ENCODE peak calls at places on chromosomes 1 and 21, in four cellular contexts. V is left lung, Y is suprapubic skin, O is A549. R is an unnamed sample. For H3K4me1, the result is how much of the 10 kb centered on the place peaks cover.

GRCh38 chr21:41321908-41322495 is 5.4 kb downstream of the FAM3B start:
- DNase-seq in V (no peak), Y (no peak), O (no peak), R (no peak)

GRCh38 chr1:179142889-179143299 is 61.0 kb downstream of the TOR3A start:
- DNase-seq in V (no peak), Y (no peak), O (peak), R (no peak)

GRCh38 chr1:105830614-105831146 is 1225.8 kb upstream of the PRMT6 start:
- DNase-seq in V (no peak), Y (no peak), O (no peak), R (no peak)

GRCh38 chr1:216064643-216065042 is 358.6 kb downstream of the USH2A start:
- DNase-seq in V (no peak), Y (no peak), O (no peak), R (no peak)

GRCh38 chr1:97489834-97490233 is 431.0 kb downstream of the DPYD start:
- DNase-seq in V (no peak), Y (no peak), O (peak), R (no peak)

GRCh38 chr1:47238935-47239640 is 7.1 kb upstream of the TAL1 start:
- DNase-seq in V (no peak), Y (no peak), O (no peak), R (no peak)

GRCh38 chr1:226548281-226549093 is at the start of gene STUM:
- DNase-seq in V (peak), Y (no peak), O (no peak), R (peak)

GRCh38 chr1:226047495-226047894 is 15.0 kb upstream of the H3-3A start:
- DNase-seq in V (no peak), Y (no peak), O (no peak), R (no peak)

GRCh38 chr1:150221552-150221951 is 14.4 kb downstream of the ANP32E start:
- DNase-seq in V (no peak), Y (no peak), O (peak), R (peak)

GRCh38 chr1:226404904-226405222 is 3.0 kb downstream of the PARP1 start:
- DNase-seq in V (no peak), Y (no peak), O (no peak), R (no peak)

GRCh38 chr1:160567858-160568682 is 11.2 kb downstream of the CD84 start:
- DNase-seq in V (no peak), Y (no peak), O (no peak), R (peak)

GRCh38 chr1:201888282-201889033 is at the start of gene SHISA4:
- DNase-seq in V (peak), Y (peak), O (peak), R (peak)

GRCh38 chr1:230317823-230318819 is 108.0 kb downstream of the PGBD5 start:
- DNase-seq in V (no peak), Y (peak), O (no peak), R (no peak)

GRCh38 chr21:16082038-16082816 is 352.4 kb downstream of the USP25 start:
- DNase-seq in V (no peak), Y (no peak), O (peak), R (no peak)

GRCh38 chr21:29642551-29643245 is 297.1 kb downstream of the GRIK1 start:
- DNase-seq in V (peak), Y (no peak), O (no peak), R (no peak)

GRCh38 chr21:43950481-43950880 is 61.6 kb upstream of the TRAPPC10 start:
- DNase-seq in V (peak), Y (no peak), O (no peak), R (no peak)

GRCh38 chr1:241637046-241637590 is 3.1 kb downstream of the CHML start:
- DNase-seq in V (no peak), Y (no peak), O (no peak), R (no peak)

GRCh38 chr1:59520759-59521442 is 224.0 kb downstream of the FGGY start:
- DNase-seq in V (no peak), Y (no peak), O (no peak), R (no peak)

GRCh38 chr1:155529929-155530328 is 32.7 kb downstream of the ASH1L start:
- DNase-seq in V (no peak), Y (no peak), O (no peak), R (no peak)

GRCh38 chr1:162656266-162656665 is 24.0 kb downstream of the DDR2 start:
- DNase-seq in V (no peak), Y (no peak), O (no peak), R (no peak)

GRCh38 chr1:41046347-41046775 is 24.8 kb upstream of the SLFNL1 start:
- DNase-seq in V (no peak), Y (no peak), O (no peak), R (no peak)

GRCh38 chr1:38919075-38919474 is 22.6 kb downstream of the RHBDL2 start:
- DNase-seq in V (no peak), Y (no peak), O (no peak), R (no peak)

GRCh38 chr1:12598914-12599463 is 19.0 kb downstream of the DHRS3 start:
- DNase-seq in V (no peak), Y (no peak), O (no peak), R (no peak)

GRCh38 chr1:33435096-33435820 is 4.4 kb upstream of the PHC2 start:
- DNase-seq in V (no peak), Y (no peak), O (no peak), R (no peak)

GRCh38 chr1:97356309-97356708 is 564.5 kb downstream of the DPYD start:
- DNase-seq in V (no peak), Y (no peak), O (no peak), R (no peak)

GRCh38 chr1:20729155-20729931 is 3.2 kb downstream of the SH2D5 start:
- DNase-seq in V (no peak), Y (no peak), O (no peak), R (no peak)

GRCh38 chr21:34091607-34092006 is 18.2 kb downstream of the MRPS6 start:
- DNase-seq in V (no peak), Y (no peak), O (no peak), R (no peak)

GRCh38 chr1:118504867-118505266 is 319.8 kb upstream of the SPAG17 start:
- DNase-seq in V (no peak), Y (no peak), O (no peak), R (no peak)

GRCh38 chr1:204975568-204976235 is 67.3 kb upstream of the CNTN2 start:
- DNase-seq in V (no peak), Y (no peak), O (peak), R (peak)

GRCh38 chr1:160046494-160047115 is 14.8 kb upstream of the PIGM start:
- DNase-seq in V (no peak), Y (no peak), O (peak), R (no peak)

GRCh38 chr1:109393602-109394233 is 4.0 kb downstream of the SORT1 start:
- DNase-seq in V (no peak), Y (no peak), O (no peak), R (no peak)
- H3K27ac ChIP-seq in V (peak), Y (peak), O (no peak), R (no peak)

GRCh38 chr1:91850708-91851107 is 35.2 kb downstream of the TGFBR3 start:
- DNase-seq in V (no peak), Y (no peak), O (no peak), R (no peak)

GRCh38 chr1:91853397-91853796 is 32.6 kb downstream of the TGFBR3 start:
- DNase-seq in V (no peak), Y (no peak), O (no peak), R (no peak)

GRCh38 chr1:91854852-91855251 is 31.1 kb downstream of the TGFBR3 start:
- DNase-seq in V (no peak), Y (no peak), O (no peak), R (no peak)

GRCh38 chr1:91847851-91848250 is 38.1 kb downstream of the TGFBR3 start:
- DNase-seq in V (no peak), Y (no peak), O (no peak), R (no peak)

GRCh38 chr1:91851130-91852010 is 34.6 kb downstream of the TGFBR3 start:
- DNase-seq in V (peak), Y (peak), O (peak), R (no peak)
- H3K4me1 ChIP-seq in V (under half), Y (under half), O (under half), R (under half)

DNA sequence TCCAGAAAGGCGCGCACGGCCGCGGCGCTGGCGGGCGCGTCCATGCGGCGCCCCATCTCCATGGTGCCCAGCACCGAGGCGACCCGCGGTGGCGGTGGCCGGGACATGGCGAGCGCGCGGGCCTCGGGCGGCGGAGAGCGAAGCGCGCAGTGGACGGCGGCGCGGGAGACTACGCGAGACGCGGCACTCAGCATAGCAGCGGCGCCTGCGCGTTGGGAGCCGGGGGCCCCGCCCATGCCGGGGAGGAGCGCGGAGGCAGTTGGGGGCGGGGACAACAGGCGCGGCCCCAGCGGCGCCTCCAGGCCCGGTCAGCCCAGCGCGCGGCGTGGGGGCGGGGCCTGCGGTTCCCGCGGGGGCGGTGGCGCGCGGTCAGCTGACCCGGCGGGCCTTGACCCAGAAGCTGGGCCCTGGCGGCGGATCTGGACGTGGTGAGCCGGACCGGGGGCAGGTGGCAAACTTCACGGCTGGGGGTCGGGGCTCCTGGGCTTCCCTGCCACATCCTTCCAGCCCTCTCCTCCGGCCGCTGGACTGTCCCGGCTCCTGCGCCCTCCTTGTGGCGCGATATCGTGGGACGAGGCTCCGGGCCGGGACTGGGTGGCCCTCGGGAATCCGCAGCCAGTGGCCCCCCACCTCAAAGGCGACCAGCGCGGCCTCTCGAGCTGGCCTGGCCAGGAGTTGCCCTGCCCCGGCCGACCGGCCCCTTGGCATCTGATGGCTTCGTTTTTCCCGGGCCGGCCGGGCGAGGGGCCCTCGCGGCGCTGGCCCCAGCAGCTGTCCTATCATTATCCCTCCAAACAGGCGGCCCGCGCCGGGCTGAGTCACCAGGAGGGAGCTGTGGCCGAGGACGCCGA is at the start of the genes AKR7A2 and SLC66A1:
- DNase-seq in V (peak), Y (peak), O (peak), R (peak)
- H3K27ac ChIP-seq in V (peak), Y (peak), O (peak), R (peak)

GRCh38 chr1:85608851-85609250 is 28.3 kb downstream of the CCN1 start:
- DNase-seq in V (no peak), Y (no peak), O (no peak), R (no peak)
- H3K4me1 ChIP-seq in V (under half), Y (under half), O (half or more), R (under half)

DNA sequence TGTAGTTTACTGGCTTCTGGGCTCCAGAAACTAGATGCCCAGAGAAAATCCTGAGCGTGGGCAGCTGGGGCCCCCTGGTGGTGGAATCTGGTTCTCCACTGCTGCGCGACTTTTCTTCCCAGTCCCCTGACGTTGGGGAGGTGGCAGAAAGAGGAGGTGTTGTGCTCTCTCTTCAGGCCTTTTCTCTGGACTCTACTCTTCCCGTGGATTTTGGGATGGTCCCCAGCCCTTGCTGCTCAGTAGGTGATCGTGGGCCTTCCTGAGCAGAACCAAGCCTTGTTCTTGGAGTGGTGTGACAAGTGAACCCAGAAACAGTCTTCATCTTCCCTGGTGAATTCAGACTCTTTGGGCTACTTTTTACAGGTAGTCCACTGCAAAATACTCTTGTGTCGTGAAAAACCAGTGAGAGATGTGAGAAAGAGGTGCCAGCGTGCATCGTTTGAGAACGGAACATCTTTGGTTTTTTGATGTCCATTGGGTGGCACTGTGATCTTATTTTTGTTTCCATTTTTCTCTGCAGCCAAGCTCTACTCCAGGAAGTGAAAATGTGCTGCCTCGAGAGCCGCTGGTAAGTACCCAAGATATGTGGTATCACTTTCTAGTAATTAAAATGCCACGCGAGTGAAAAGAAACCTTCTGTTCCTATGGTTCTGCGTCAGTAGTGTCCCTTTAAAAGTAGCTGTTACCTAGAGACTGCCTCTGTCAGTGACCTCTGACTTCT is 20.2 kb downstream of the PEX14 start:
- DNase-seq in V (peak), Y (peak), O (peak), R (peak)
- H3K27ac ChIP-seq in V (no peak), Y (peak), O (peak), R (peak)

GRCh38 chr1:16371725-16372124 is 4.7 kb downstream of the SZRD1 start:
- DNase-seq in V (no peak), Y (no peak), O (peak), R (no peak)
- H3K4me1 ChIP-seq in V (under half), Y (half or more), O (half or more), R (under half)

GRCh38 chr1:248853668-248854375 is 5.1 kb downstream of the ZNF692 start:
- DNase-seq in V (no peak), Y (no peak), O (no peak), R (no peak)
- H3K27ac ChIP-seq in V (no peak), Y (no peak), O (no peak), R (peak)

R was measured in naive thymus-derived CD4-positive, alpha-beta T cell.